ENCODE peak calls at places on chromosomes 4 and X, in five cellular contexts. Y is cardiac muscle cell, P is dorsolateral prefrontal cortex, G is neural progenitor cell, I is fibroblast of pulmonary artery. O is an unnamed sample.

GRCh38 chr4:13309751-13310150 is 174.4 kb downstream of the RAB28 start:
- DNase-seq in P (no peak), G (no peak), I (no peak), Y (no peak), O (no peak)

GRCh38 chr4:37631551-37631950 is 54.6 kb downstream of the RELL1 start:
- DNase-seq in P (no peak), G (no peak), I (peak; percentile 74), Y (peak; percentile 85), O (no peak)

GRCh38 chr4:95232358-95233156 is 316.2 kb downstream of the UNC5C start:
- DNase-seq in Y (no peak), I (no peak), G (no peak), P (peak; percentile 62), O (no peak)

GRCh38 chr4:167233523-167234387 is 539 bp downstream of the SPOCK3 start:
- DNase-seq in P (peak; percentile 63), I (peak; percentile 11), Y (peak; percentile 8), G (peak; percentile 52), O (peak; percentile 12)

GRCh38 chrX:38474543-38474942 is 86.8 kb upstream of the TSPAN7 start:
- DNase-seq in G (no peak), Y (no peak), I (no peak), P (no peak), O (no peak)

GRCh38 chr4:57154926-57155325 is 44.7 kb upstream of the IGFBP7 start:
- DNase-seq in I (no peak), G (no peak), Y (no peak), P (no peak), O (no peak)

GRCh38 chrX:123884809-123885408 is 25.1 kb downstream of the XIAP start:
- DNase-seq in I (peak; percentile 69), G (peak; percentile 55), Y (peak; percentile 60), P (no peak), O (peak; percentile 8)

GRCh38 chr4:14837860-14838259 is 164.4 kb upstream of the CPEB2 start:
- DNase-seq in Y (no peak), G (peak; percentile 16), P (no peak), I (no peak), O (no peak)

GRCh38 chr4:102594000-102594399 is 92.8 kb downstream of the NFKB1 start:
- DNase-seq in I (no peak), G (no peak), Y (no peak), P (no peak), O (no peak)

GRCh38 chrX:153782324-153782723 is 1.5 kb downstream of the SRPK3 start:
- DNase-seq in G (peak; percentile 15), Y (no peak), I (no peak), P (no peak), O (no peak)

GRCh38 chr4:128386761-128387599 is 99.4 kb upstream of the PGRMC2 start:
- DNase-seq in P (peak; percentile 82), G (no peak), I (peak; percentile 96), Y (peak; percentile 97), O (no peak)
- TF ChIP-seq CTCF in P (no peak), G (no peak), I (no peak), Y (peak; percentile 20), O (no peak)

GRCh38 chr4:173192375-173193162 is 24.0 kb downstream of the GALNT7 start:
- DNase-seq in P (no peak), I (no peak), Y (no peak), G (no peak), O (no peak)
- TF ChIP-seq CTCF in P (no peak), I (peak; percentile 2), Y (no peak), G (peak; percentile 11), O (no peak)

GRCh38 chr4:4426511-4427477 is 39.9 kb downstream of the NSG1 start:
- DNase-seq in Y (no peak), I (no peak), G (peak; percentile 71), P (peak; percentile 30), O (no peak)
- TF ChIP-seq CTCF in Y (no peak), I (no peak), G (no peak), P (no peak), O (peak; percentile 21)

DNA sequence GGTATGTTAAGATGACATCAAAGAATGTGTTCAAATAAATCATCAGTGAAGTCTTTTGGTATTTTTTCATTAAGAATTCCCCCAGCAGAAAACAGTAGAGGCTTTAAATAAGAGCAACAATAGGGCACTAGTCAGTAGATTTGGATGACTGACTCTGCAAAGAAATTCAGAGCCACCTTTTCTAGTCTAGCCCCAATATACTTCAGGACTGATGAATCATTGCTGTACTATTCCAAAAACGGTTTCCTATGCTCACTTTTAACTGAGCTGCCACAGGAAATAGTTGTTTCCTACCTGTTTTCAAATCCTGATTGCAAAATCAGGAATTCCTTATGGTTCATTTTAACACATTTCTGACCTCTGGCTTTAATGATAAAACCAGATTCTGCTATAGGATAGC is 171.6 kb downstream of the NR3C2 start:
- DNase-seq in I (no peak), Y (no peak), P (no peak), G (no peak), O (no peak)
- TF ChIP-seq CTCF in I (no peak), Y (no peak), P (no peak), G (no peak), O (no peak)

GRCh38 chr4:160969914-160970313 is 1193.9 kb downstream of the FSTL5 start:
- DNase-seq in I (no peak), P (no peak), G (no peak), Y (no peak), O (no peak)
- TF ChIP-seq CTCF in I (no peak), P (no peak), G (no peak), Y (no peak), O (no peak)

GRCh38 chr4:137226900-137227299 is 305.4 kb downstream of the PCDH18 start:
- DNase-seq in I (peak; percentile 36), G (peak; percentile 27), Y (peak; percentile 19), P (no peak), O (no peak)
- TF ChIP-seq CTCF in I (peak; percentile 49), G (peak; percentile 49), Y (peak; percentile 30), P (no peak), O (peak; percentile 62)

GRCh38 chr4:8928074-8928473 is 56.4 kb upstream of the HMX1 start:
- DNase-seq in P (no peak), I (no peak), Y (no peak), G (no peak), O (no peak)
- TF ChIP-seq CTCF in P (no peak), I (no peak), Y (no peak), G (no peak), O (no peak)

GRCh38 chr4:143486314-143486713 is 27.2 kb upstream of the SMARCA5 start:
- DNase-seq in Y (no peak), P (no peak), I (no peak), G (no peak), O (no peak)

GRCh38 chr4:143488684-143489083 is 24.8 kb upstream of the SMARCA5 start:
- DNase-seq in P (no peak), Y (no peak), G (no peak), I (no peak), O (no peak)

DNA sequence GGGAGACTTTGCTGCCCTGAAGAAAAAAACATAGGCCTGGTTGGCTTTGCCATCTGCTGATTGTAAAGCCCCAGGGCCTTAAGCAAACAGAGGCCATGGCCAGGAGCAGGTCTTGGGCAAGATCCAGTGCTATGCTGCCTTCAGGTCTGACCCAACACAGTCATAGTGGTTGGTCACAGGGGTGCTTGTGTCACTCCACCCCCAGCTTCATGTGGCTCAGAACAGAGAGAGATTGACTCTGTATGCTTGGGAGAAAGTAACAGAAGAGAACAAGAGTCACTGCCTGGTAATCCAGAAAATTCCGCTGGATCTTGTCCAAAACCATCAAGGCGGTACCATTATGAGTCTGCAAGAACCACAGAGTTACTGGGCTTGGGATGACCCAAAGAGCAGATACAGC is 24.4 kb upstream of the SMARCA5 start:
- DNase-seq in Y (no peak), G (no peak), P (no peak), I (no peak), O (no peak)
- TF ChIP-seq CTCF in Y (no peak), G (no peak), P (no peak), I (no peak), O (no peak)